ENCODE peak calls at places on chromosomes 6 and 20, in six cellular contexts. Z is PC-3, F is HS-27A, S is NCI-H460, J is heart right ventricle, M is neuronal stem cell. B is an unnamed sample.

GRCh38 chr6:170114187-170114945 is 176.5 kb downstream of the DLL1 start:
- DNase-seq in Z (no peak), F (no peak), S (no peak), J (no peak), M (no peak), B (no peak)

GRCh38 chr20:46348231-46348803 is 40.0 kb upstream of the CDH22 start:
- DNase-seq in Z (no peak), F (no peak), S (no peak), J (no peak), M (peak), B (no peak)

GRCh38 chr6:128954308-128955043 is 71.5 kb downstream of the LAMA2 start:
- DNase-seq in Z (no peak), F (no peak), S (no peak), J (no peak), M (no peak), B (no peak)

GRCh38 chr6:3527797-3528067 is 70.9 kb upstream of the SLC22A23 start:
- DNase-seq in Z (no peak), F (no peak), S (no peak), J (no peak), M (no peak), B (no peak)

GRCh38 chr20:3842332-3842930 is 4.2 kb upstream of the MAVS start:
- DNase-seq in Z (no peak), F (no peak), S (no peak), J (no peak), M (no peak), B (no peak)

GRCh38 chr6:99568103-99568933 is at the start of gene CCNC:
- DNase-seq in Z (peak), F (peak), S (peak), J (peak), M (peak), B (peak)

GRCh38 chr6:153092082-153093013 is 38.7 kb downstream of the RGS17 start:
- DNase-seq in Z (peak), F (no peak), S (no peak), J (no peak), M (no peak), B (peak)

GRCh38 chr6:132227937-132228336 is 173.3 kb downstream of the MOXD1 start:
- DNase-seq in Z (no peak), F (no peak), S (no peak), J (no peak), M (no peak), B (peak)

GRCh38 chr20:45934046-45934586 is 367 bp upstream of the PCIF1 start:
- DNase-seq in Z (peak), F (peak), S (no peak), J (peak), M (no peak), B (peak)

GRCh38 chr20:50892394-50892793 is 38.8 kb downstream of the ADNP start:
- DNase-seq in Z (no peak), F (no peak), S (no peak), J (no peak), M (no peak), B (no peak)

GRCh38 chr6:41343641-41344187 is 8.3 kb downstream of the NCR2 start:
- DNase-seq in Z (no peak), F (no peak), S (no peak), J (no peak), M (no peak), B (no peak)

GRCh38 chr6:311679-312220 is 19.5 kb downstream of the DUSP22 start:
- DNase-seq in Z (no peak), F (no peak), S (no peak), J (peak), M (no peak), B (no peak)

GRCh38 chr6:5529015-5529414 is 267.7 kb downstream of the FARS2 start:
- DNase-seq in Z (peak), F (no peak), S (no peak), J (no peak), M (no peak), B (no peak)

GRCh38 chr6:84618046-84618752 is 146.2 kb downstream of the TBX18 start:
- DNase-seq in Z (peak), F (peak), S (no peak), J (no peak), M (no peak), B (peak)

GRCh38 chr20:50915424-50915823 is 15.8 kb downstream of the ADNP start:
- DNase-seq in Z (peak), F (no peak), S (no peak), J (no peak), M (no peak), B (no peak)

GRCh38 chr6:44157152-44157521 is 1.5 kb upstream of the CAPN11 start:
- DNase-seq in Z (no peak), F (no peak), S (no peak), J (no peak), M (no peak), B (no peak)

GRCh38 chr6:31877125-31877650 is 1.6 kb downstream of the SLC44A4 start:
- DNase-seq in Z (no peak), F (no peak), S (no peak), J (no peak), M (no peak), B (no peak)

GRCh38 chr6:52661551-52661950 is 9.4 kb upstream of the TMEM14A start:
- DNase-seq in Z (no peak), F (no peak), S (no peak), J (no peak), M (no peak), B (no peak)

GRCh38 chr6:33750244-33750991 is 3.7 kb upstream of the IP6K3 start:
- DNase-seq in Z (no peak), F (no peak), S (no peak), J (no peak), M (no peak), B (no peak)

GRCh38 chr6:106398621-106399020 is 38.1 kb downstream of the CRYBG1 start:
- DNase-seq in Z (no peak), F (no peak), S (no peak), J (no peak), M (no peak), B (no peak)

GRCh38 chr20:50415516-50416268 is 94.5 kb upstream of the PTPN1 start:
- DNase-seq in Z (peak), F (peak), S (peak), J (peak), M (no peak), B (peak)

GRCh38 chr6:145729887-145730286 is 5.4 kb downstream of the EPM2A start:
- DNase-seq in Z (no peak), F (no peak), S (no peak), J (no peak), M (no peak), B (no peak)

GRCh38 chr6:124882580-124883393 is 79.5 kb upstream of the RNF217 start:
- DNase-seq in Z (peak), F (no peak), S (no peak), J (no peak), M (no peak), B (no peak)

GRCh38 chr20:57627339-57627738 is 7.1 kb upstream of the ZBP1 start:
- DNase-seq in Z (no peak), F (no peak), S (no peak), J (no peak), M (no peak), B (no peak)

GRCh38 chr6:74439412-74439811 is 743.4 kb downstream of the CD109 start:
- DNase-seq in Z (no peak), F (no peak), S (no peak), J (no peak), M (no peak), B (no peak)

GRCh38 chr6:118708055-118708454 is 56.7 kb upstream of the CEP85L start:
- DNase-seq in Z (peak), F (no peak), S (peak), J (no peak), M (no peak), B (no peak)

GRCh38 chr6:47376930-47377329 is 67.2 kb upstream of the TNFRSF21 start:
- DNase-seq in Z (no peak), F (no peak), S (no peak), J (no peak), M (no peak), B (no peak)

GRCh38 chr20:17967595-17968365 is 814 bp downstream of the SNX5 start:
- DNase-seq in Z (peak), F (no peak), S (no peak), J (no peak), M (no peak), B (peak)

GRCh38 chr6:34695729-34696188 is 808 bp downstream of the ILRUN start:
- DNase-seq in Z (no peak), F (no peak), S (no peak), J (no peak), M (no peak), B (no peak)